ENCODE peak calls at places on chromosome 13, in eight cellular contexts. One of them, this sample, is unnamed.

GRCh38 chr13:76383671-76384461 is 502.3 kb downstream of the KCTD12 start:
- DNase-seq in NCI-H1092: no peak
- DNase-seq in naive thymus-derived CD8-positive, alpha-beta T cell: no peak
- DNase-seq in caudate nucleus: no peak
- DNase-seq in fibroblast of the conjunctiva: peak
- DNase-seq in dorsolateral prefrontal cortex: no peak
- DNase-seq in T-helper 9 cell: no peak
- DNase-seq in GM03348: peak
- DNase-seq in this sample: no peak

GRCh38 chr13:39577833-39578232 is 25.2 kb downstream of the LHFPL6 start:
- DNase-seq in NCI-H1092: no peak
- DNase-seq in naive thymus-derived CD8-positive, alpha-beta T cell: no peak
- DNase-seq in caudate nucleus: no peak
- DNase-seq in fibroblast of the conjunctiva: no peak
- DNase-seq in dorsolateral prefrontal cortex: no peak
- DNase-seq in T-helper 9 cell: no peak
- DNase-seq in GM03348: no peak
- DNase-seq in this sample: no peak

GRCh38 chr13:76886005-76886291 is 257 bp downstream of the KCTD12 start:
- DNase-seq in NCI-H1092: no peak
- DNase-seq in naive thymus-derived CD8-positive, alpha-beta T cell: no peak
- DNase-seq in caudate nucleus: no peak
- DNase-seq in fibroblast of the conjunctiva: no peak
- DNase-seq in dorsolateral prefrontal cortex: no peak
- DNase-seq in T-helper 9 cell: no peak
- DNase-seq in GM03348: no peak
- DNase-seq in this sample: no peak

GRCh38 chr13:40406405-40407138 is 259.9 kb downstream of the FOXO1 start:
- DNase-seq in NCI-H1092: no peak
- DNase-seq in naive thymus-derived CD8-positive, alpha-beta T cell: no peak
- DNase-seq in caudate nucleus: no peak
- DNase-seq in fibroblast of the conjunctiva: peak
- DNase-seq in dorsolateral prefrontal cortex: no peak
- DNase-seq in T-helper 9 cell: no peak
- DNase-seq in GM03348: peak
- DNase-seq in this sample: no peak

GRCh38 chr13:79869326-79869725 is 388.4 kb downstream of the NDFIP2 start:
- DNase-seq in NCI-H1092: no peak
- DNase-seq in naive thymus-derived CD8-positive, alpha-beta T cell: no peak
- DNase-seq in caudate nucleus: no peak
- DNase-seq in fibroblast of the conjunctiva: no peak
- DNase-seq in dorsolateral prefrontal cortex: no peak
- DNase-seq in T-helper 9 cell: no peak
- DNase-seq in GM03348: no peak
- DNase-seq in this sample: no peak

GRCh38 chr13:81927347-81927746 is 1586.4 kb upstream of the SPRY2 start:
- DNase-seq in NCI-H1092: no peak
- DNase-seq in naive thymus-derived CD8-positive, alpha-beta T cell: no peak
- DNase-seq in caudate nucleus: no peak
- DNase-seq in fibroblast of the conjunctiva: no peak
- DNase-seq in dorsolateral prefrontal cortex: no peak
- DNase-seq in T-helper 9 cell: no peak
- DNase-seq in GM03348: no peak
- DNase-seq in this sample: no peak

GRCh38 chr13:103799028-103799427 is 732.8 kb upstream of the SLC10A2 start:
- DNase-seq in NCI-H1092: peak
- DNase-seq in naive thymus-derived CD8-positive, alpha-beta T cell: no peak
- DNase-seq in caudate nucleus: no peak
- DNase-seq in fibroblast of the conjunctiva: no peak
- DNase-seq in dorsolateral prefrontal cortex: no peak
- DNase-seq in T-helper 9 cell: no peak
- DNase-seq in GM03348: no peak
- DNase-seq in this sample: no peak

GRCh38 chr13:39335721-39336120 is 267.3 kb downstream of the LHFPL6 start:
- DNase-seq in NCI-H1092: no peak
- DNase-seq in naive thymus-derived CD8-positive, alpha-beta T cell: no peak
- DNase-seq in caudate nucleus: no peak
- DNase-seq in fibroblast of the conjunctiva: no peak
- DNase-seq in dorsolateral prefrontal cortex: no peak
- DNase-seq in T-helper 9 cell: no peak
- DNase-seq in GM03348: no peak
- DNase-seq in this sample: no peak

GRCh38 chr13:100394005-100394695 is 194.4 kb downstream of the GGACT start:
- DNase-seq in NCI-H1092: no peak
- DNase-seq in naive thymus-derived CD8-positive, alpha-beta T cell: no peak
- DNase-seq in caudate nucleus: no peak
- DNase-seq in fibroblast of the conjunctiva: peak
- DNase-seq in dorsolateral prefrontal cortex: no peak
- DNase-seq in T-helper 9 cell: no peak
- DNase-seq in GM03348: peak
- DNase-seq in this sample: no peak

This sample was measured in stimulated activated naive CD4-positive, alpha-beta T cell.